ENCODE peak calls at places on chromosomes 5 and 9, in ten cellular contexts. One of them, this sample, is unnamed.

GRCh38 chr5:143041972-143042770 is 272.0 kb downstream of the ARHGAP26 start:
- DNase-seq in ELF-1: no peak
- DNase-seq in frontal cortex: no peak
- DNase-seq in stimulated activated effector memory CD8-positive, alpha-beta T cell treated with anti-CD3 and anti-CD28 coated beads, Interleukin-12 subunit alpha, Interleukin-12 subunit beta, amount 100 ng/mL, for 72 hours: no peak
- DNase-seq in activated CD4-positive, alpha-beta T cell treated with anti-CD3 and anti-CD28 coated beads, Interleukin-2, amount 50 U/mL, for 4 hours: no peak
- DNase-seq in endothelial cell: no peak
- DNase-seq in effector memory CD8-positive, alpha-beta T cell: no peak
- DNase-seq in memory B cell: no peak
- DNase-seq in activated naive CD8-positive, alpha-beta T cell treated with anti-CD3 and anti-CD28 coated beads for 36 hours: no peak
- DNase-seq in H7: no peak
- DNase-seq in this sample: no peak

GRCh38 chr5:168359820-168360460 is 68.5 kb downstream of the WWC1 start:
- DNase-seq in effector memory CD8-positive, alpha-beta T cell: no peak
- DNase-seq in H7: no peak
- DNase-seq in stimulated activated effector memory CD8-positive, alpha-beta T cell treated with anti-CD3 and anti-CD28 coated beads, Interleukin-12 subunit alpha, Interleukin-12 subunit beta, amount 100 ng/mL, for 72 hours: no peak
- DNase-seq in ELF-1: peak
- DNase-seq in endothelial cell: no peak
- DNase-seq in activated naive CD8-positive, alpha-beta T cell treated with anti-CD3 and anti-CD28 coated beads for 36 hours: no peak
- DNase-seq in memory B cell: no peak
- DNase-seq in activated CD4-positive, alpha-beta T cell treated with anti-CD3 and anti-CD28 coated beads, Interleukin-2, amount 50 U/mL, for 4 hours: no peak
- DNase-seq in frontal cortex: no peak
- DNase-seq in this sample: no peak

GRCh38 chr5:96124589-96124988 is 162.9 kb upstream of the ELL2 start:
- DNase-seq in H7: no peak
- DNase-seq in endothelial cell: no peak
- DNase-seq in frontal cortex: no peak
- DNase-seq in activated CD4-positive, alpha-beta T cell treated with anti-CD3 and anti-CD28 coated beads, Interleukin-2, amount 50 U/mL, for 4 hours: no peak
- DNase-seq in ELF-1: no peak
- DNase-seq in effector memory CD8-positive, alpha-beta T cell: no peak
- DNase-seq in activated naive CD8-positive, alpha-beta T cell treated with anti-CD3 and anti-CD28 coated beads for 36 hours: no peak
- DNase-seq in stimulated activated effector memory CD8-positive, alpha-beta T cell treated with anti-CD3 and anti-CD28 coated beads, Interleukin-12 subunit alpha, Interleukin-12 subunit beta, amount 100 ng/mL, for 72 hours: no peak
- DNase-seq in memory B cell: no peak
- DNase-seq in this sample: no peak

GRCh38 chr9:131657890-131658752 is 81.8 kb downstream of the RAPGEF1 start:
- DNase-seq in frontal cortex: no peak
- DNase-seq in endothelial cell: no peak
- DNase-seq in effector memory CD8-positive, alpha-beta T cell: no peak
- DNase-seq in activated CD4-positive, alpha-beta T cell treated with anti-CD3 and anti-CD28 coated beads, Interleukin-2, amount 50 U/mL, for 4 hours: no peak
- DNase-seq in memory B cell: no peak
- DNase-seq in activated naive CD8-positive, alpha-beta T cell treated with anti-CD3 and anti-CD28 coated beads for 36 hours: no peak
- DNase-seq in stimulated activated effector memory CD8-positive, alpha-beta T cell treated with anti-CD3 and anti-CD28 coated beads, Interleukin-12 subunit alpha, Interleukin-12 subunit beta, amount 100 ng/mL, for 72 hours: no peak
- DNase-seq in H7: no peak
- DNase-seq in ELF-1: no peak
- DNase-seq in this sample: no peak

GRCh38 chr9:136520053-136520540 is 25.8 kb downstream of the NOTCH1 start:
- DNase-seq in activated CD4-positive, alpha-beta T cell treated with anti-CD3 and anti-CD28 coated beads, Interleukin-2, amount 50 U/mL, for 4 hours: no peak
- DNase-seq in ELF-1: no peak
- DNase-seq in endothelial cell: no peak
- DNase-seq in stimulated activated effector memory CD8-positive, alpha-beta T cell treated with anti-CD3 and anti-CD28 coated beads, Interleukin-12 subunit alpha, Interleukin-12 subunit beta, amount 100 ng/mL, for 72 hours: no peak
- DNase-seq in H7: peak
- DNase-seq in memory B cell: no peak
- DNase-seq in frontal cortex: no peak
- DNase-seq in activated naive CD8-positive, alpha-beta T cell treated with anti-CD3 and anti-CD28 coated beads for 36 hours: no peak
- DNase-seq in effector memory CD8-positive, alpha-beta T cell: no peak
- DNase-seq in this sample: no peak

GRCh38 chr9:88826181-88826580 is 165.1 kb upstream of the S1PR3 start:
- DNase-seq in H7: no peak
- DNase-seq in activated naive CD8-positive, alpha-beta T cell treated with anti-CD3 and anti-CD28 coated beads for 36 hours: no peak
- DNase-seq in effector memory CD8-positive, alpha-beta T cell: no peak
- DNase-seq in ELF-1: no peak
- DNase-seq in endothelial cell: no peak
- DNase-seq in activated CD4-positive, alpha-beta T cell treated with anti-CD3 and anti-CD28 coated beads, Interleukin-2, amount 50 U/mL, for 4 hours: no peak
- DNase-seq in frontal cortex: no peak
- DNase-seq in memory B cell: no peak
- DNase-seq in stimulated activated effector memory CD8-positive, alpha-beta T cell treated with anti-CD3 and anti-CD28 coated beads, Interleukin-12 subunit alpha, Interleukin-12 subunit beta, amount 100 ng/mL, for 72 hours: no peak
- DNase-seq in this sample: no peak

GRCh38 chr5:96316487-96316886 is 116.6 kb downstream of the PCSK1 start:
- DNase-seq in stimulated activated effector memory CD8-positive, alpha-beta T cell treated with anti-CD3 and anti-CD28 coated beads, Interleukin-12 subunit alpha, Interleukin-12 subunit beta, amount 100 ng/mL, for 72 hours: no peak
- DNase-seq in memory B cell: no peak
- DNase-seq in endothelial cell: no peak
- DNase-seq in frontal cortex: no peak
- DNase-seq in H7: no peak
- DNase-seq in effector memory CD8-positive, alpha-beta T cell: no peak
- DNase-seq in activated naive CD8-positive, alpha-beta T cell treated with anti-CD3 and anti-CD28 coated beads for 36 hours: no peak
- DNase-seq in ELF-1: no peak
- DNase-seq in activated CD4-positive, alpha-beta T cell treated with anti-CD3 and anti-CD28 coated beads, Interleukin-2, amount 50 U/mL, for 4 hours: no peak
- DNase-seq in this sample: no peak

GRCh38 chr5:93601053-93601429 is 18.0 kb downstream of the NR2F1 start:
- DNase-seq in activated CD4-positive, alpha-beta T cell treated with anti-CD3 and anti-CD28 coated beads, Interleukin-2, amount 50 U/mL, for 4 hours: no peak
- DNase-seq in endothelial cell: no peak
- DNase-seq in H7: no peak
- DNase-seq in memory B cell: no peak
- DNase-seq in stimulated activated effector memory CD8-positive, alpha-beta T cell treated with anti-CD3 and anti-CD28 coated beads, Interleukin-12 subunit alpha, Interleukin-12 subunit beta, amount 100 ng/mL, for 72 hours: no peak
- DNase-seq in frontal cortex: no peak
- DNase-seq in activated naive CD8-positive, alpha-beta T cell treated with anti-CD3 and anti-CD28 coated beads for 36 hours: no peak
- DNase-seq in ELF-1: no peak
- DNase-seq in effector memory CD8-positive, alpha-beta T cell: no peak
- DNase-seq in this sample: no peak

GRCh38 chr5:10173716-10174115 is 76.0 kb downstream of the ATPSCKMT start:
- DNase-seq in H7: no peak
- DNase-seq in effector memory CD8-positive, alpha-beta T cell: no peak
- DNase-seq in activated CD4-positive, alpha-beta T cell treated with anti-CD3 and anti-CD28 coated beads, Interleukin-2, amount 50 U/mL, for 4 hours: no peak
- DNase-seq in activated naive CD8-positive, alpha-beta T cell treated with anti-CD3 and anti-CD28 coated beads for 36 hours: no peak
- DNase-seq in ELF-1: no peak
- DNase-seq in memory B cell: no peak
- DNase-seq in stimulated activated effector memory CD8-positive, alpha-beta T cell treated with anti-CD3 and anti-CD28 coated beads, Interleukin-12 subunit alpha, Interleukin-12 subunit beta, amount 100 ng/mL, for 72 hours: no peak
- DNase-seq in endothelial cell: no peak
- DNase-seq in frontal cortex: no peak
- DNase-seq in this sample: no peak

GRCh38 chr5:111704452-111705085 is 52.4 kb downstream of the NREP start:
- DNase-seq in memory B cell: no peak
- DNase-seq in effector memory CD8-positive, alpha-beta T cell: no peak
- DNase-seq in activated CD4-positive, alpha-beta T cell treated with anti-CD3 and anti-CD28 coated beads, Interleukin-2, amount 50 U/mL, for 4 hours: no peak
- DNase-seq in activated naive CD8-positive, alpha-beta T cell treated with anti-CD3 and anti-CD28 coated beads for 36 hours: no peak
- DNase-seq in frontal cortex: no peak
- DNase-seq in stimulated activated effector memory CD8-positive, alpha-beta T cell treated with anti-CD3 and anti-CD28 coated beads, Interleukin-12 subunit alpha, Interleukin-12 subunit beta, amount 100 ng/mL, for 72 hours: no peak
- DNase-seq in endothelial cell: no peak
- DNase-seq in ELF-1: no peak
- DNase-seq in H7: no peak
- DNase-seq in this sample: no peak

GRCh38 chr9:127742435-127743088 is 7.5 kb upstream of the TOR2A start:
- DNase-seq in activated naive CD8-positive, alpha-beta T cell treated with anti-CD3 and anti-CD28 coated beads for 36 hours: no peak
- DNase-seq in endothelial cell: no peak
- DNase-seq in memory B cell: no peak
- DNase-seq in stimulated activated effector memory CD8-positive, alpha-beta T cell treated with anti-CD3 and anti-CD28 coated beads, Interleukin-12 subunit alpha, Interleukin-12 subunit beta, amount 100 ng/mL, for 72 hours: no peak
- DNase-seq in activated CD4-positive, alpha-beta T cell treated with anti-CD3 and anti-CD28 coated beads, Interleukin-2, amount 50 U/mL, for 4 hours: no peak
- DNase-seq in ELF-1: peak
- DNase-seq in H7: peak
- DNase-seq in effector memory CD8-positive, alpha-beta T cell: no peak
- DNase-seq in frontal cortex: peak
- DNase-seq in this sample: no peak

GRCh38 chr9:100101608-100102007 is 2.6 kb downstream of the INVS start:
- DNase-seq in ELF-1: no peak
- DNase-seq in endothelial cell: no peak
- DNase-seq in frontal cortex: no peak
- DNase-seq in activated naive CD8-positive, alpha-beta T cell treated with anti-CD3 and anti-CD28 coated beads for 36 hours: no peak
- DNase-seq in activated CD4-positive, alpha-beta T cell treated with anti-CD3 and anti-CD28 coated beads, Interleukin-2, amount 50 U/mL, for 4 hours: no peak
- DNase-seq in effector memory CD8-positive, alpha-beta T cell: no peak
- DNase-seq in stimulated activated effector memory CD8-positive, alpha-beta T cell treated with anti-CD3 and anti-CD28 coated beads, Interleukin-12 subunit alpha, Interleukin-12 subunit beta, amount 100 ng/mL, for 72 hours: no peak
- DNase-seq in H7: no peak
- DNase-seq in memory B cell: no peak
- DNase-seq in this sample: no peak

GRCh38 chr9:88737031-88737430 is 202.1 kb downstream of the NXNL2 start:
- DNase-seq in activated CD4-positive, alpha-beta T cell treated with anti-CD3 and anti-CD28 coated beads, Interleukin-2, amount 50 U/mL, for 4 hours: no peak
- DNase-seq in H7: no peak
- DNase-seq in frontal cortex: no peak
- DNase-seq in endothelial cell: no peak
- DNase-seq in activated naive CD8-positive, alpha-beta T cell treated with anti-CD3 and anti-CD28 coated beads for 36 hours: no peak
- DNase-seq in memory B cell: no peak
- DNase-seq in ELF-1: no peak
- DNase-seq in stimulated activated effector memory CD8-positive, alpha-beta T cell treated with anti-CD3 and anti-CD28 coated beads, Interleukin-12 subunit alpha, Interleukin-12 subunit beta, amount 100 ng/mL, for 72 hours: no peak
- DNase-seq in effector memory CD8-positive, alpha-beta T cell: no peak
- DNase-seq in this sample: no peak

GRCh38 chr9:131618071-131618479 is 72.8 kb downstream of the PRRT1B start:
- DNase-seq in frontal cortex: no peak
- DNase-seq in endothelial cell: no peak
- DNase-seq in activated CD4-positive, alpha-beta T cell treated with anti-CD3 and anti-CD28 coated beads, Interleukin-2, amount 50 U/mL, for 4 hours: no peak
- DNase-seq in ELF-1: no peak
- DNase-seq in stimulated activated effector memory CD8-positive, alpha-beta T cell treated with anti-CD3 and anti-CD28 coated beads, Interleukin-12 subunit alpha, Interleukin-12 subunit beta, amount 100 ng/mL, for 72 hours: no peak
- DNase-seq in activated naive CD8-positive, alpha-beta T cell treated with anti-CD3 and anti-CD28 coated beads for 36 hours: no peak
- DNase-seq in H7: no peak
- DNase-seq in effector memory CD8-positive, alpha-beta T cell: no peak
- DNase-seq in memory B cell: no peak
- DNase-seq in this sample: no peak

GRCh38 chr9:130680836-130681768 is 12.5 kb upstream of the EXOSC2 start:
- DNase-seq in effector memory CD8-positive, alpha-beta T cell: peak
- DNase-seq in stimulated activated effector memory CD8-positive, alpha-beta T cell treated with anti-CD3 and anti-CD28 coated beads, Interleukin-12 subunit alpha, Interleukin-12 subunit beta, amount 100 ng/mL, for 72 hours: peak
- DNase-seq in memory B cell: peak
- DNase-seq in frontal cortex: peak
- DNase-seq in H7: peak
- DNase-seq in activated CD4-positive, alpha-beta T cell treated with anti-CD3 and anti-CD28 coated beads, Interleukin-2, amount 50 U/mL, for 4 hours: peak
- DNase-seq in activated naive CD8-positive, alpha-beta T cell treated with anti-CD3 and anti-CD28 coated beads for 36 hours: peak
- DNase-seq in endothelial cell: peak
- DNase-seq in ELF-1: peak
- DNase-seq in this sample: peak